ENCODE peak calls at places on chromosomes 1 and 21, in seven cellular contexts. H is stomach; V is IMR-90; D is H9; L is effector memory CD4-positive, alpha-beta T cell; R is right lobe of liver; N is fibroblast of lung. W is an unnamed sample. For H3K9me3, the result is how much of the 10 kb centered on the place peaks cover.

GRCh38 chr1:23718482-23718881 is 24.8 kb upstream of the ELOA start:
- DNase-seq in D (peak), R (no peak), V (peak), H (no peak), N (peak), L (no peak), W (no peak)

GRCh38 chr1:55074455-55074854 is 35.1 kb downstream of the PCSK9 start:
- DNase-seq in R (no peak), N (no peak), H (no peak), L (no peak), V (no peak), D (no peak), W (no peak)

GRCh38 chr1:58971629-58972140 is 187.8 kb upstream of the JUN start:
- DNase-seq in V (peak), N (peak), L (no peak), R (peak), D (no peak), H (peak), W (no peak)

GRCh38 chr1:203178083-203178482 is 2.5 kb upstream of the MYBPH start:
- DNase-seq in D (peak), L (no peak), R (no peak), V (peak), N (no peak), H (no peak), W (no peak)

GRCh38 chr1:94773931-94774422 is 46.2 kb upstream of the SLC44A3 start:
- DNase-seq in R (no peak), L (no peak), V (peak), H (no peak), D (no peak), N (peak), W (no peak)

GRCh38 chr1:150973826-150974579 is 632 bp downstream of the CERS2 start:
- DNase-seq in H (peak), R (peak), D (peak), N (no peak), L (peak), V (no peak), W (peak)

GRCh38 chr21:15592271-15592860 is 137.4 kb upstream of the USP25 start:
- DNase-seq in H (no peak), L (no peak), D (no peak), V (peak), N (peak), R (no peak), W (no peak)

GRCh38 chr1:151733126-151733525 is 11.8 kb downstream of the RIIAD1 start:
- DNase-seq in L (no peak), N (no peak), H (no peak), R (no peak), D (no peak), V (no peak), W (no peak)

GRCh38 chr1:39720094-39720999 is 18.3 kb upstream of the PPIE start:
- DNase-seq in D (no peak), R (no peak), N (peak), L (no peak), V (peak), H (no peak), W (no peak)

GRCh38 chr1:11519629-11520031 is 40.7 kb downstream of the DISP3 start:
- DNase-seq in D (no peak), L (no peak), R (no peak), H (no peak), V (no peak), N (no peak), W (no peak)

GRCh38 chr1:160416369-160416768 is 16.0 kb downstream of the VANGL2 start:
- DNase-seq in N (peak), H (no peak), L (no peak), V (peak), R (no peak), D (peak), W (no peak)

GRCh38 chr21:45074048-45074817 is at the start of gene ADARB1:
- DNase-seq in V (peak), R (peak), H (peak), L (peak), D (peak), N (peak), W (peak)

GRCh38 chr1:46517010-46517600 is 27.5 kb downstream of the DMBX1 start:
- DNase-seq in V (no peak), H (peak), D (peak), R (no peak), L (no peak), N (no peak), W (peak)

GRCh38 chr1:61951731-61952585 is 209.7 kb downstream of the PATJ start:
- DNase-seq in R (no peak), N (no peak), D (peak), L (no peak), H (no peak), V (peak), W (no peak)

GRCh38 chr1:162186406-162186805 is 116.9 kb downstream of the NOS1AP start:
- DNase-seq in D (no peak), H (no peak), R (no peak), N (no peak), V (no peak), L (no peak), W (no peak)

GRCh38 chr1:8408151-8408839 is 90.4 kb downstream of the SLC45A1 start:
- DNase-seq in R (peak), N (peak), D (no peak), L (no peak), V (peak), H (peak), W (peak)

GRCh38 chr1:161958425-161958824 is 65.2 kb downstream of the OLFML2B start:
- DNase-seq in D (no peak), R (no peak), H (no peak), V (peak), L (no peak), N (no peak), W (no peak)

GRCh38 chr1:20366076-20366765 is 75.5 kb downstream of the VWA5B1 start:
- DNase-seq in V (peak), L (no peak), D (peak), H (no peak), R (no peak), N (peak), W (peak)

GRCh38 chr1:235415008-235415904 is 48.0 kb downstream of the TBCE start:
- DNase-seq in R (peak), D (peak), N (peak), H (peak), L (peak), V (peak), W (peak)

GRCh38 chr1:151616505-151616849 is 4.6 kb downstream of the SNX27 start:
- DNase-seq in L (no peak), D (no peak), R (no peak), V (peak), N (peak), H (no peak), W (no peak)

GRCh38 chr1:162977944-162978568 is 91.1 kb upstream of the RGS4 start:
- DNase-seq in H (no peak), D (no peak), L (no peak), N (no peak), R (no peak), V (no peak), W (no peak)

GRCh38 chr1:31828341-31828740 is 12.5 kb upstream of the SPOCD1 start:
- DNase-seq in D (no peak), V (no peak), R (no peak), N (no peak), L (no peak), H (no peak), W (no peak)

GRCh38 chr1:12409676-12410075 is 179.8 kb downstream of the VPS13D start:
- DNase-seq in D (no peak), N (no peak), R (no peak), H (no peak), L (no peak), V (no peak), W (peak)

GRCh38 chr1:93200714-93201113 is 20.2 kb downstream of the CCDC18 start:
- DNase-seq in L (no peak), R (no peak), N (no peak), V (no peak), H (no peak), D (no peak), W (no peak)

GRCh38 chr21:15293251-15293650 is 228.5 kb upstream of the NRIP1 start:
- DNase-seq in L (no peak), H (no peak), D (no peak), V (peak), R (no peak), N (peak), W (no peak)

GRCh38 chr1:186747661-186748060 is 67.4 kb upstream of the PTGS2 start:
- DNase-seq in R (no peak), H (no peak), L (no peak), N (no peak), D (no peak), V (no peak), W (no peak)

GRCh38 chr21:44065428-44065827 is 41.8 kb upstream of the PWP2 start:
- DNase-seq in H (peak), V (peak), R (no peak), D (no peak), L (peak), N (peak), W (peak)

GRCh38 chr1:41272601-41273000 is 30.5 kb upstream of the SCMH1 start:
- DNase-seq in R (no peak), V (no peak), L (no peak), N (no peak), D (no peak), H (no peak), W (no peak)

GRCh38 chr1:169207825-169208520 is 101.5 kb downstream of the ATP1B1 start:
- DNase-seq in V (no peak), H (no peak), D (no peak), L (no peak), N (no peak), R (no peak), W (no peak)

GRCh38 chr1:84077476-84078107 is 66.5 kb upstream of the PRKACB start:
- DNase-seq in N (peak), H (peak), L (peak), R (peak), V (peak), D (peak), W (peak)

GRCh38 chr1:232476538-232476950 is 153.4 kb downstream of the SIPA1L2 start:
- DNase-seq in H (no peak), R (no peak), L (no peak), V (peak), N (no peak), D (no peak), W (no peak)

GRCh38 chr1:89743788-89744187 is 77.0 kb upstream of the LRRC8D start:
- DNase-seq in L (no peak), N (peak), V (no peak), H (no peak), D (no peak), R (no peak), W (no peak)

GRCh38 chr1:234975122-234975940 is 153.3 kb downstream of the TOMM20 start:
- DNase-seq in R (peak), H (no peak), V (peak), L (no peak), N (peak), D (no peak), W (no peak)

GRCh38 chr1:219085988-219086387 is 87.7 kb upstream of the LYPLAL1 start:
- DNase-seq in N (peak), L (no peak), R (no peak), D (no peak), V (peak), H (no peak), W (no peak)

GRCh38 chr1:9426291-9426711 is 113.0 kb upstream of the SLC25A33 start:
- DNase-seq in H (peak), R (no peak), L (peak), N (no peak), D (no peak), V (no peak), W (peak)

GRCh38 chr1:156249593-156249992 is 1.7 kb upstream of the PAQR6 start:
- DNase-seq in L (no peak), H (no peak), N (no peak), R (no peak), V (no peak), D (no peak), W (no peak)

GRCh38 chr1:156257711-156258110 is 9.9 kb upstream of the PAQR6 start:
- DNase-seq in H (no peak), N (no peak), L (no peak), V (no peak), R (no peak), D (no peak), W (no peak)

GRCh38 chr1:156251527-156251926 is 3.7 kb upstream of the PAQR6 start:
- DNase-seq in N (no peak), H (no peak), L (no peak), R (no peak), V (no peak), D (no peak), W (no peak)

GRCh38 chr1:156258859-156259258 is 11.0 kb upstream of the PAQR6 start:
- DNase-seq in L (no peak), V (no peak), N (no peak), D (no peak), R (no peak), H (no peak), W (no peak)

DNA sequence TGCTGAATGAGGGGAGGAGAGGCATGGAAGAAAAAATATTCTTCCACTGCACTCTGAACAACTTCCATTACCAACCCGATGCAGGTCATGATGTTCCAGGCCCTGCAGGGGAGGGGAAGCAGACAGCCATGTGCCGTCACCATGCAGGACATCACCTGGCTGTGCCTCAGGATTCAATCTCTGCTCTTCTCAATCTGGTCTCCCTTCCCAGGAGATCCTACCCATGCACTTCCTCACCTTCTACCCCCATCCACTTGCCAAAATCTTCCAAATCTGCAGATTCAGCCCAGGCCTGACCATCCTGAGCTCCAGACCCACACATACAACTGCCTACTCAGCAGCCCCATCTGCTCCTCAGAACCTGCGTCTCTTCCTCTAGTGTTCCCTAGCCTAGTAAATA is 5.8 kb upstream of the PAQR6 start:
- DNase-seq in R (no peak), V (no peak), N (no peak), L (no peak), H (no peak), D (no peak), W (no peak)
- H3K9me3 ChIP-seq in R (under half), V (under half), N (under half), L (under half), H (under half), D (under half), W (under half)

GRCh38 chr1:1971017-1971416 is 32.6 kb downstream of the CFAP74 start:
- DNase-seq in H (no peak), D (no peak), L (no peak), V (no peak), R (no peak), N (no peak), W (no peak)

GRCh38 chr1:1969505-1969900 is 34.1 kb downstream of the CFAP74 start:
- DNase-seq in H (no peak), R (no peak), D (no peak), N (no peak), L (no peak), V (no peak), W (no peak)

GRCh38 chr1:1972976-1973715 is 30.4 kb downstream of the CFAP74 start:
- DNase-seq in N (no peak), L (no peak), H (no peak), R (no peak), D (no peak), V (no peak), W (no peak)

GRCh38 chr1:1969953-1970716 is 33.5 kb downstream of the CFAP74 start:
- DNase-seq in V (no peak), D (no peak), N (no peak), L (no peak), H (no peak), R (no peak), W (no peak)

GRCh38 chr1:1971688-1972087 is 31.9 kb downstream of the CFAP74 start:
- DNase-seq in H (no peak), N (no peak), D (no peak), V (no peak), L (no peak), R (no peak), W (no peak)
- H3K9me3 ChIP-seq in H (under half), N (under half), D (under half), V (under half), L (under half), R (under half), W (under half)

DNA sequence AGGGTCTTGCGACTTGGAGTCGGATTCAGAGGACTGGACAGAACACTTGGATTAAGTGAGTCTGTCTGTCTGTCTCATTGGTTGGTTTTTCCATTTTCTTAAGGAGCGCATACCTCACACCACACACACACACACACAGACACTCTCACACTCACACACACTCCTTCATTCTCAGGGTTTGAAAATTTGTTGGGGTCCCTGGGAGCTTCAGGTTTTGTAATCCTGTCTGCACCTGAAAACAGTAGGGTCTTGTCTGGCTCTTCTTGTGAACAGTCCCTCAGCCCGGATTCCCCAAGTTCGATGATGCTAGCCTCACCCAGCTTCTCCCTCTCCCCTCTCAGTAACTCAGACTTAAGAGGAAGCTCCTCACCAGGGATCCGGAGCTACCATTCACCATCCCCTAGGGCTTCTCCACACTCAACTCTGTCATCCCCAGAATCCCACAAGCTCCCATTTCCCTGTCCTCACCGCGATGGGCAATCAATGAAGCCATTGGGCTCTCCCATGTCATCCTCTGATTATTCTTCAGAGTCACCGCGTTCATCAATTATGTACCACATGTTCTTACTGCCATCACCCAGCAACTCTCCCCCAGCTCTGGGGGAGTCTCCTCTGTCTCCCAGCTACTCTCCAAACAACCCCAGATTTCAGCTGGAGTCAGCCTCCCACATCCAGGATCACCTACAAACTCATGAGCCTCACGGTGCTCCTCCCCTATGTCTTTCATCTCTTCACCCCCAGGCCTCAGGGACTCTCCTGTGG is 1530.9 kb upstream of the TPTE start:
- DNase-seq in L (no peak), H (no peak), V (no peak), D (no peak), N (no peak), R (no peak), W (no peak)
- H3K9me3 ChIP-seq in L (under half), H (under half), V (under half), D (half or more), N (under half), R (under half), W (under half)

GRCh38 chr21:40487406-40487805 is 359.6 kb downstream of the DSCAM start:
- DNase-seq in N (no peak), H (no peak), V (no peak), L (no peak), D (no peak), R (no peak), W (no peak)

GRCh38 chr21:40490408-40490807 is 356.6 kb downstream of the DSCAM start:
- DNase-seq in V (no peak), L (no peak), D (no peak), R (no peak), H (no peak), N (no peak), W (no peak)
- H3K9me3 ChIP-seq in V (under half), L (under half), D (under half), R (under half), H (under half), N (under half), W (under half)

GRCh38 chr1:2983706-2984398 is 37.4 kb upstream of the ACTRT2 start:
- DNase-seq in H (no peak), V (no peak), R (peak), N (no peak), D (no peak), L (no peak), W (no peak)
- H3K9me3 ChIP-seq in H (under half), V (under half), R (under half), N (under half), D (half or more), L (under half), W (under half)

GRCh38 chr1:106584663-106585062 is 471.8 kb upstream of the PRMT6 start:
- DNase-seq in V (no peak), R (peak), H (no peak), N (no peak), L (no peak), D (no peak), W (no peak)

GRCh38 chr1:106584127-106584526 is 472.3 kb upstream of the PRMT6 start:
- DNase-seq in D (no peak), R (no peak), H (no peak), N (no peak), L (no peak), V (no peak), W (no peak)
- H3K9me3 ChIP-seq in D (under half), R (under half), H (under half), N (under half), L (under half), V (under half), W (under half)

GRCh38 chr1:17210176-17210575 is 5.2 kb downstream of the PADI1 start:
- DNase-seq in N (no peak), L (no peak), H (no peak), V (no peak), D (no peak), R (no peak), W (no peak)
- H3K9me3 ChIP-seq in N (under half), L (under half), H (under half), V (under half), D (under half), R (under half), W (under half)

GRCh38 chr1:214352838-214353237 is 71.9 kb downstream of the SMYD2 start:
- DNase-seq in D (no peak), N (no peak), L (no peak), H (no peak), R (no peak), V (peak), W (no peak)

GRCh38 chr1:214349781-214350180 is 68.8 kb downstream of the SMYD2 start:
- DNase-seq in V (no peak), D (no peak), N (no peak), H (no peak), L (no peak), R (no peak), W (no peak)

GRCh38 chr1:214351551-214352277 is 70.8 kb downstream of the SMYD2 start:
- DNase-seq in R (no peak), H (no peak), V (no peak), D (no peak), L (no peak), N (no peak), W (no peak)

GRCh38 chr1:214349008-214349407 is 68.0 kb downstream of the SMYD2 start:
- DNase-seq in D (no peak), L (no peak), R (no peak), H (no peak), N (no peak), V (no peak), W (no peak)

GRCh38 chr1:214354440-214355148 is 73.6 kb downstream of the SMYD2 start:
- DNase-seq in D (no peak), V (peak), L (no peak), H (no peak), R (no peak), N (no peak), W (no peak)
- H3K9me3 ChIP-seq in D (under half), V (under half), L (under half), H (under half), R (under half), N (under half), W (under half)

GRCh38 chr1:33494929-33495328 is 22.5 kb downstream of the ZSCAN20 start:
- DNase-seq in R (no peak), L (no peak), D (no peak), H (no peak), V (no peak), N (peak), W (no peak)
- H3K9me3 ChIP-seq in R (under half), L (under half), D (under half), H (half or more), V (under half), N (under half), W (under half)